ENCODE peak calls at places on chromosomes 2 and 18, in four cellular contexts. B is body of pancreas; X is activated CD8-positive, alpha-beta T cell treated with anti-CD3 and anti-CD28 coated beads for 36 hours; A is AG09319. D is an unnamed sample.

GRCh38 chr18:13310286-13310685 is 91.7 kb downstream of the LDLRAD4 start:
- DNase-seq in B (no peak), A (no peak), X (no peak), D (no peak)

GRCh38 chr2:158715352-158715751 is 79.8 kb upstream of the DAPL1 start:
- DNase-seq in B (no peak), X (no peak), A (no peak), D (no peak)

GRCh38 chr2:38075436-38076249 is at the start of gene CYP1B1:
- DNase-seq in B (peak), X (no peak), A (no peak), D (no peak)

GRCh38 chr18:79766308-79766707 is 31.4 kb upstream of the KCNG2 start:
- DNase-seq in A (no peak), X (no peak), B (no peak), D (no peak)

GRCh38 chr2:189402932-189403331 is 38.3 kb upstream of the WDR75 start:
- DNase-seq in B (no peak), X (no peak), A (no peak), D (peak)

GRCh38 chr2:67626656-67627055 is 229.5 kb downstream of the ETAA1 start:
- DNase-seq in A (no peak), B (no peak), X (no peak), D (peak)

GRCh38 chr2:190215620-190216019 is 104.0 kb downstream of the HIBCH start:
- DNase-seq in X (no peak), A (no peak), B (no peak), D (no peak)

GRCh38 chr18:79519751-79520472 is 124.2 kb downstream of the NFATC1 start:
- DNase-seq in B (peak), A (no peak), X (peak), D (no peak)

DNA sequence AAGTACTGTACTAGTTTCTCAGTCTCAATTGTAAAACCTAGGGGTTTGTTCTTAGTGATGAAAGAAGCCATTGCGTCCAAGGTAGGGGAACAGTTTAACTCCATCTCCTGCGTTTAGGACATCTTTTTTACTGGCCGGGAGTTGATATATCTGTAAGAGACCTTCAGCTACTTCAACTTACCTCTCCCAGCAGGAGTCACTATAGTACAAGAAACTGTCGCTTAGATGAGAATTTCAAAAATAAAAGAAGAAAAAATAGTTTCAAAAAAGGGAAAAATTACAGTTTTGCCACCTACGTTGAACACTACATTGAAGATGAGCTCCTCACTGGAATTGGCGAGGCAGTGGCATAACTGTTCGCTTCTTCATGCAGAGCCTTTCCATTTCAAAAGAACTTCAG is 122.7 kb downstream of the MAP3K20 start:
- DNase-seq in B (no peak), A (no peak), X (no peak), D (no peak)
- TF ChIP-seq CTCF in B (no peak), A (no peak), X (no peak), D (no peak)

DNA sequence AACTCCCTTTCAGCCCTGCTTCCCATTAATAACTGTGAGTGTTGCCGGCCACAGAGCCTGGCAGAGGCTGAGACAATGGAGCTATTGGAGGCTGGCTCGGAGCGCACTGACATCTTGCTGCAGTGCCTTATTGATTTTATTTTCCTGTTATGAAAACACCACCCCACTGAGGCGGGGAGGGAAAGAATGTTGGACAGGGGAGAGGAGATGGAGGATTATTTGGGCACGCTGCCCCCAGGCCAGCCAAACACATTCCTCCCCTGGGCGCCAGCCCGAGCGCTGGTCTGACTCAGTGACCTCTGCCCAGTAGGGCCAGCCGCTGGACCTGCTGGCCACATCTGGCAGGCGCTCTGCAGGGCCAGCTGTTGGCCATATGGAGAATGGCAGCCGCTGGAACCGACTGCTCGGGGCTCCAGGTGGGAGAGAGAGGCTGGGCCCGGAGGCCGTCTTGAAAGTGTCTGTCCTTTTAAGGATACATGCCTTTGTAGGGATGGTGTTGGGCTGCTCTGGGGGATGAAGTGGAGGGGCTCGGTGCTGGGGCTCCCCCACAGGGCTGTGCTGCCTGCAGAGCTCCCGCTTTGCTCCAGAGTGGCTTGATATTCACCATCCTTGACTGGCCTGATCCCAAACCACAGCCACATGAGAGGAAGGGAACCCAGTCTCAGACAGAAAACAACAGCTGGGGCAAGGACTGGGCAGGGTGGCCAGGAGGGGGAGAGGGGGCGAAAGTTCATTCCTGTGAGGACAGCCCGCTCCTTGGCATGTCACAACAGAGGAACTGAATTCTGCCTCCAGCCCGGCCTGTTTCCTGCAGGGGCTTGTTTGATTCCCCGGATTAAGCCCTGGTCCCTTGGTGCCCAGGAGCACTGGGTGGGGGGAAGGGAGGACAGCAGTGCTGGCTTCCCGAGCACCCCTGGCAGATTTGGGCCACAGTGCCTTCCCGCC is 179.0 kb downstream of the KLHL29 start:
- DNase-seq in A (peak), B (peak), X (no peak), D (peak)
- TF ChIP-seq CTCF in A (peak), B (no peak), X (no peak), D (peak)

DNA sequence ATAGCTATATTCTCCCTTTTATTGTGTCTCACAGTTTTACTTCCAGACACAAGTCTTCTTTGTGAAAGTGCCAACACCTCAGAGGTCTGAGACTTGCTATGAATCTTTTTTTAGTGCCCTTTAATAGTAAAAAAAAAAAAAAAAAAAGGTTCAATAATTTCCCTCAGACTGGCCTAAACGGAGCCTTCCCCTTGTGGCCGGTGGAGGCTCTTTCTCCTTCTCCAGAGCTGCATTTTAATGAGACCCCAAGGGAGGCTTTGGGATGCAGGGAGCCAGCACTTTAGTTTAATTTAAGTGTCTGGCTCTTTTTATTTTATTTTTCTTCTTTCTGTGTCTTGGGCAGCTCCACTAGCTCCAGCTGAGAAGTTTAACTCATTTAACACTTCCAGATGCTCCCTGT is 67.8 kb upstream of the MAPK4 start:
- DNase-seq in A (no peak), B (no peak), X (no peak), D (no peak)
- TF ChIP-seq CTCF in A (no peak), B (no peak), X (no peak), D (no peak)

GRCh38 chr2:54336136-54336976 is 80.3 kb upstream of the TSPYL6 start:
- DNase-seq in X (no peak), A (no peak), B (no peak), D (peak)

GRCh38 chr2:54342603-54343002 is 86.6 kb upstream of the TSPYL6 start:
- DNase-seq in X (no peak), A (no peak), B (no peak), D (no peak)

GRCh38 chr2:54336977-54337255 is 80.9 kb upstream of the TSPYL6 start:
- DNase-seq in X (no peak), B (no peak), A (no peak), D (no peak)

GRCh38 chr2:54347622-54348021 is 91.6 kb upstream of the TSPYL6 start:
- DNase-seq in A (no peak), X (no peak), B (no peak), D (no peak)

DNA sequence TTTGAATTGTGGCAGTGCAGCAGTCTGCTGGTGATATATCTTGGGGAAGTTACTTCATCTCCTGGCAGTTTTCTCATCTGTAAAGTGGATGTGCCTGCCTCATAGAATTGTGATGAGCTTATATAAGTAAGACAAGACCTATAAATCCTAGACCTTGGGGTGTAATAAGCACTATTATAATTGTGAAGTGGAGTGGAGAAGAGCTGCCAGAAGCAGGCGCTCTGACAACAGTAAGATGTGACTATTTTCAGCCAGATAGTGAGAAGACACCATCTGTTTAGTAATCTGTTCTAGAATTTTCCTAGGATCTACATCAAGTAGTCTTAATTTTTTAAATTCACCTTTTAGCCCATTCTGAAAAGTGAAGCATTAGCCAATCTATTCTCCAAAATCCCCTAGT is 85.6 kb upstream of the TSPYL6 start:
- DNase-seq in A (no peak), B (no peak), X (no peak), D (no peak)
- TF ChIP-seq CTCF in A (no peak), B (no peak), X (no peak), D (no peak)